ENCODE peak calls at places on chromosomes 11 and 22, in seven cellular contexts. W is AG04449, I is H1, D is neuronal stem cell, P is ovary, C is upper lobe of right lung, U is astrocyte of the cerebellum. B is an unnamed sample.

GRCh38 chr22:48700566-48701295 is 1126.9 kb downstream of the BRD1 start:
- DNase-seq in U (no peak), P (no peak), D (no peak), I (no peak), C (no peak), W (no peak), B (peak; percentile 65)

GRCh38 chr11:67251841-67252240 is 14.4 kb upstream of the GRK2 start:
- DNase-seq in P (no peak), C (no peak), I (no peak), D (no peak), W (no peak), U (no peak), B (no peak)

GRCh38 chr11:22808559-22809197 is 20.9 kb downstream of the SVIP start:
- DNase-seq in P (no peak), W (no peak), U (no peak), D (no peak), I (no peak), C (no peak), B (no peak)

GRCh38 chr22:22753526-22754267 is 109.3 kb downstream of the GGTLC2 start:
- DNase-seq in U (no peak), C (no peak), I (peak; percentile 82), D (peak; percentile 31), W (no peak), P (peak; percentile 55), B (peak; percentile 27)

GRCh38 chr11:2726964-2727363 is 27.2 kb upstream of the KCNQ1OT1 start:
- DNase-seq in W (no peak), C (no peak), D (no peak), U (no peak), I (no peak), P (no peak), B (no peak)

GRCh38 chr22:26617251-26618199 is at the start of gene CRYBB1:
- DNase-seq in C (no peak), P (no peak), D (peak; percentile 42), I (peak; percentile 53), U (no peak), W (no peak), B (no peak)

GRCh38 chr11:70063121-70063520 is 15.0 kb upstream of the ANO1 start:
- DNase-seq in W (no peak), U (no peak), C (no peak), D (no peak), I (peak; percentile 37), P (no peak), B (no peak)

GRCh38 chr11:21396351-21397008 is 727.1 kb downstream of the NELL1 start:
- DNase-seq in U (no peak), C (no peak), I (no peak), P (no peak), D (no peak), W (no peak), B (no peak)

GRCh38 chr11:82547163-82547560 is 186.5 kb downstream of the FAM181B start:
- DNase-seq in W (no peak), D (no peak), C (no peak), P (no peak), I (no peak), U (no peak), B (no peak)

GRCh38 chr11:65362320-65362931 is 7.9 kb downstream of the TIGD3 start:
- DNase-seq in I (no peak), D (no peak), U (no peak), P (no peak), W (no peak), C (no peak), B (no peak)

GRCh38 chr22:23401111-23401909 is 178.8 kb downstream of the IGLL1 start:
- DNase-seq in D (no peak), C (peak; percentile 56), I (no peak), U (peak; percentile 63), W (peak; percentile 69), P (peak; percentile 60), B (no peak)

GRCh38 chr22:26581026-26581425 is 8.9 kb downstream of the TPST2 start:
- DNase-seq in U (no peak), D (no peak), I (no peak), W (no peak), C (no peak), P (no peak), B (no peak)

GRCh38 chr11:92759571-92760214 is 209.8 kb upstream of the MTNR1B start:
- DNase-seq in W (no peak), P (no peak), C (no peak), I (no peak), D (no peak), U (no peak), B (no peak)

GRCh38 chr11:61378713-61379313 is 13.6 kb upstream of the TMEM216 start:
- DNase-seq in D (no peak), C (peak; percentile 7), U (peak; percentile 80), I (no peak), W (peak; percentile 92), P (no peak), B (no peak)

GRCh38 chr11:36456136-36456535 is 53.9 kb downstream of the TRAF6 start:
- DNase-seq in U (peak; percentile 65), W (no peak), I (no peak), D (no peak), C (no peak), P (no peak), B (no peak)

GRCh38 chr11:63583288-63583687 is 20.1 kb upstream of the PLAAT2 start:
- DNase-seq in I (no peak), W (no peak), U (no peak), D (no peak), C (no peak), P (no peak), B (no peak)

GRCh38 chr11:69050592-69051380 is 2.1 kb downstream of the TPCN2 start:
- DNase-seq in C (no peak), U (no peak), I (no peak), D (no peak), P (peak; percentile 48), W (no peak), B (no peak)

GRCh38 chr11:69048718-69049489 is at the start of gene TPCN2:
- DNase-seq in I (peak; percentile 93), W (peak; percentile 65), U (peak; percentile 91), P (peak; percentile 97), C (peak; percentile 96), D (peak; percentile 98), B (peak; percentile 94)

GRCh38 chr11:69049490-69049867 is 747 bp downstream of the TPCN2 start:
- DNase-seq in D (no peak), W (no peak), C (peak; percentile 80), P (peak; percentile 57), I (no peak), U (no peak), B (no peak)

GRCh38 chr11:69051381-69052342 is 2.9 kb downstream of the TPCN2 start:
- DNase-seq in P (no peak), U (no peak), C (no peak), D (no peak), W (no peak), I (no peak), B (no peak)

GRCh38 chr11:69048056-69048717 is 545 bp upstream of the TPCN2 start:
- DNase-seq in W (no peak), P (no peak), D (no peak), I (no peak), C (no peak), U (no peak), B (no peak)
- H3K4me3 ChIP-seq in W (peak overlapping the region; percentile 80), P (peak overlapping the region; percentile 75), D (peak overlapping the region; percentile 86), I (peak overlapping the region; percentile 89), C (peak overlapping the region; percentile 98), U (peak overlapping the region; percentile 91), B (peak overlapping the region; percentile 91)

GRCh38 chr11:128716231-128716630 is 22.4 kb downstream of the FLI1 start:
- DNase-seq in D (no peak), I (no peak), C (no peak), U (no peak), W (no peak), P (no peak), B (no peak)

GRCh38 chr11:128718064-128718463 is 24.2 kb downstream of the FLI1 start:
- DNase-seq in U (no peak), P (no peak), W (no peak), I (no peak), D (no peak), C (no peak), B (no peak)

GRCh38 chr11:128715691-128716153 is 21.9 kb downstream of the FLI1 start:
- DNase-seq in P (no peak), W (no peak), I (no peak), U (peak; percentile 58), C (no peak), D (no peak), B (no peak)

GRCh38 chr11:128716661-128717210 is 22.9 kb downstream of the FLI1 start:
- DNase-seq in I (no peak), W (no peak), U (no peak), C (no peak), D (no peak), P (no peak), B (no peak)

GRCh38 chr11:128717581-128717980 is 23.7 kb downstream of the FLI1 start:
- DNase-seq in U (no peak), D (no peak), C (no peak), P (no peak), W (no peak), I (no peak), B (no peak)
- H3K4me3 ChIP-seq in U (no peak overlapping the region), D (no peak overlapping the region), C (no peak overlapping the region), P (no peak overlapping the region), W (no peak overlapping the region), I (no peak overlapping the region), B (no peak overlapping the region)

GRCh38 chr11:46307785-46308341 is 30.4 kb downstream of the CREB3L1 start:
- DNase-seq in D (no peak), P (no peak), C (no peak), U (no peak), I (no peak), W (no peak), B (no peak)

GRCh38 chr11:46305295-46305694 is 27.8 kb downstream of the CREB3L1 start:
- DNase-seq in W (no peak), D (no peak), C (no peak), P (no peak), U (no peak), I (no peak), B (no peak)

GRCh38 chr11:46304605-46305004 is 27.1 kb downstream of the CREB3L1 start:
- DNase-seq in W (no peak), P (no peak), U (no peak), D (no peak), I (no peak), C (no peak), B (no peak)

GRCh38 chr11:46307369-46307768 is 29.9 kb downstream of the CREB3L1 start:
- DNase-seq in W (no peak), D (no peak), I (no peak), P (no peak), U (no peak), C (no peak), B (no peak)

DNA sequence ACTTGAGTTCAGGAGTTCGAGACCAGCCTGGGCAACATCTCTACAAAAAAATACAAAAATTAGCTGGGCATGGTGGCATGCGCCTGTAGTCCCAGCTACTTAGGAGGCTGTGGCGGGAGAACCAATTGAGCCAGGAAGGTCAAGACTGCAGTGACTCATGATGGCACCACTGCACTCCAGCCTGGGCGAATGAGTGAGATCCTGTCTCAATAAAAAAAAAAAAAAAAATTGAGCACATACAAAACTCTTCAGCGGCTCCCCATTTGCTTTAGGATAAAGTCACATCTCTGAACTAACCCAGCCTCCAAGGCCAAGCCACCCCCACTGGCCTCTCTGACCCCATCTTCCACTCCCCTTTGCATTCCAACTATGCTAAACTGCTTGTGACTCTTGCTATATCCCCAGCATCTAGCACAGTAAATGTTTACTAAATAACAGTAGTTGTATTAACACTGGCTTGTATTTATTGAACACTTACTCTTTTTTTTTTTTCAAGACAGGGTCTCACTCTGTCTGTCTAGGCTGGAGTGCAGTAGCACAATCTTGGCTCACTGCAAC is 28.9 kb downstream of the CREB3L1 start:
- DNase-seq in U (no peak), P (no peak), D (no peak), W (no peak), C (no peak), I (no peak), B (no peak)
- H3K4me3 ChIP-seq in U (no peak overlapping the region), P (no peak overlapping the region), D (no peak overlapping the region), W (no peak overlapping the region), C (no peak overlapping the region), I (no peak overlapping the region), B (no peak overlapping the region)

GRCh38 chr11:11410626-11411025 is 57.6 kb upstream of the CSNK2A3 start:
- DNase-seq in W (no peak), D (no peak), I (no peak), P (no peak), C (no peak), U (no peak), B (no peak)
- H3K4me3 ChIP-seq in W (no peak overlapping the region), D (no peak overlapping the region), I (no peak overlapping the region), P (no peak overlapping the region), C (no peak overlapping the region), U (no peak overlapping the region), B (no peak overlapping the region)

B was measured in dorsolateral prefrontal cortex.